ENCODE peak calls at places on chromosomes 6 and 20, in seven cellular contexts. One of them, this sample, is unnamed.

GRCh38 chr6:129516005-129516404 is 194.0 kb downstream of the ARHGAP18 start:
- DNase-seq in epithelial cell of esophagus: no peak
- DNase-seq in effector CD4-positive, alpha-beta T cell: no peak
- DNase-seq in Calu3: no peak
- DNase-seq in tibial artery: no peak
- DNase-seq in nucleus accumbens: no peak
- DNase-seq in Right ventricle myocardium superior: no peak
- DNase-seq in this sample: no peak

GRCh38 chr6:5361371-5361770 is 100.1 kb downstream of the FARS2 start:
- DNase-seq in epithelial cell of esophagus: peak
- DNase-seq in effector CD4-positive, alpha-beta T cell: no peak
- DNase-seq in Calu3: no peak
- DNase-seq in tibial artery: no peak
- DNase-seq in nucleus accumbens: no peak
- DNase-seq in Right ventricle myocardium superior: no peak
- DNase-seq in this sample: peak

GRCh38 chr6:158897236-158897635 is 78.1 kb upstream of the EZR start:
- DNase-seq in epithelial cell of esophagus: peak
- DNase-seq in effector CD4-positive, alpha-beta T cell: no peak
- DNase-seq in Calu3: no peak
- DNase-seq in tibial artery: no peak
- DNase-seq in nucleus accumbens: no peak
- DNase-seq in Right ventricle myocardium superior: no peak
- DNase-seq in this sample: no peak

GRCh38 chr20:38883981-38884733 is 42.1 kb upstream of the FAM83D start:
- DNase-seq in epithelial cell of esophagus: no peak
- DNase-seq in effector CD4-positive, alpha-beta T cell: no peak
- DNase-seq in Calu3: no peak
- DNase-seq in tibial artery: no peak
- DNase-seq in nucleus accumbens: no peak
- DNase-seq in Right ventricle myocardium superior: no peak
- DNase-seq in this sample: no peak

GRCh38 chr20:8082025-8082424 is 50.0 kb upstream of the PLCB1 start:
- DNase-seq in epithelial cell of esophagus: peak
- DNase-seq in effector CD4-positive, alpha-beta T cell: no peak
- DNase-seq in Calu3: no peak
- DNase-seq in tibial artery: no peak
- DNase-seq in nucleus accumbens: no peak
- DNase-seq in Right ventricle myocardium superior: no peak
- DNase-seq in this sample: no peak

GRCh38 chr6:133774356-133774755 is 114.6 kb upstream of the TCF21 start:
- DNase-seq in epithelial cell of esophagus: peak
- DNase-seq in effector CD4-positive, alpha-beta T cell: no peak
- DNase-seq in Calu3: no peak
- DNase-seq in tibial artery: no peak
- DNase-seq in nucleus accumbens: no peak
- DNase-seq in Right ventricle myocardium superior: no peak
- DNase-seq in this sample: no peak

GRCh38 chr6:46407785-46408530 is 83.3 kb downstream of the RCAN2 start:
- DNase-seq in epithelial cell of esophagus: no peak
- DNase-seq in effector CD4-positive, alpha-beta T cell: no peak
- DNase-seq in Calu3: no peak
- DNase-seq in tibial artery: no peak
- DNase-seq in nucleus accumbens: no peak
- DNase-seq in Right ventricle myocardium superior: no peak
- DNase-seq in this sample: no peak

GRCh38 chr20:46990017-46990810 is 95.6 kb downstream of the EYA2 start:
- DNase-seq in epithelial cell of esophagus: peak
- DNase-seq in effector CD4-positive, alpha-beta T cell: no peak
- DNase-seq in Calu3: peak
- DNase-seq in tibial artery: peak
- DNase-seq in nucleus accumbens: no peak
- DNase-seq in Right ventricle myocardium superior: no peak
- DNase-seq in this sample: no peak

GRCh38 chr6:90457867-90458259 is 129.0 kb downstream of the MAP3K7 start:
- DNase-seq in epithelial cell of esophagus: no peak
- DNase-seq in effector CD4-positive, alpha-beta T cell: no peak
- DNase-seq in Calu3: no peak
- DNase-seq in tibial artery: no peak
- DNase-seq in nucleus accumbens: no peak
- DNase-seq in Right ventricle myocardium superior: no peak
- DNase-seq in this sample: no peak